ENCODE peak calls at places on chromosomes 6 and 20, in five cellular contexts. One of them, this sample, is unnamed.

GRCh38 chr6:79895382-79896100 is 51.8 kb downstream of the ELOVL4 start:
- DNase-seq in GM12878: no peak
- DNase-seq in HCT116: no peak
- DNase-seq in HepG2: no peak
- DNase-seq in K562: no peak
- DNase-seq in this sample: no peak

GRCh38 chr6:34237316-34237721 is 646 bp downstream of the HMGA1 start:
- DNase-seq in HCT116: no peak
- DNase-seq in K562: peak; percentile 83
- DNase-seq in GM12878: no peak
- DNase-seq in HepG2: no peak
- DNase-seq in this sample: no peak

GRCh38 chr6:69584536-69584912 is 212.3 kb downstream of the LMBRD1 start:
- DNase-seq in K562: no peak
- DNase-seq in HepG2: no peak
- DNase-seq in HCT116: no peak
- DNase-seq in GM12878: no peak
- DNase-seq in this sample: no peak

GRCh38 chr6:166465671-166466087 is 82.9 kb upstream of the MPC1 start:
- DNase-seq in K562: peak; percentile 74
- DNase-seq in HepG2: no peak
- DNase-seq in HCT116: no peak
- DNase-seq in GM12878: no peak
- DNase-seq in this sample: no peak

GRCh38 chr6:168704678-168705077 is 263.7 kb downstream of the SMOC2 start:
- DNase-seq in GM12878: no peak
- DNase-seq in K562: no peak
- DNase-seq in HepG2: no peak
- DNase-seq in HCT116: no peak
- DNase-seq in this sample: no peak

GRCh38 chr6:30130887-30131862 is 4.8 kb upstream of the TRIM40 start:
- DNase-seq in HCT116: peak; percentile 76
- DNase-seq in GM12878: peak; percentile 32
- DNase-seq in HepG2: peak; percentile 89
- DNase-seq in K562: peak; percentile 81
- DNase-seq in this sample: peak; percentile 92

GRCh38 chr20:59159091-59159821 is 4.4 kb upstream of the ZNF831 start:
- DNase-seq in HepG2: no peak
- DNase-seq in K562: no peak
- DNase-seq in GM12878: no peak
- DNase-seq in HCT116: no peak
- DNase-seq in this sample: peak; percentile 67

GRCh38 chr20:18279231-18279630 is 9.1 kb upstream of the ZNF133 start:
- DNase-seq in HCT116: no peak
- DNase-seq in HepG2: no peak
- DNase-seq in GM12878: no peak
- DNase-seq in K562: no peak
- DNase-seq in this sample: no peak

GRCh38 chr20:17421493-17421892 is 109.7 kb downstream of the BFSP1 start:
- DNase-seq in K562: no peak
- DNase-seq in GM12878: no peak
- DNase-seq in HepG2: no peak
- DNase-seq in HCT116: no peak
- DNase-seq in this sample: no peak

GRCh38 chr6:157314705-157315321 is 8.5 kb downstream of the TMEM242 start:
- DNase-seq in HCT116: peak; percentile 58
- DNase-seq in HepG2: peak; percentile 76
- DNase-seq in K562: peak; percentile 35
- DNase-seq in GM12878: peak; percentile 42
- DNase-seq in this sample: peak; percentile 83

GRCh38 chr6:130602151-130602770 is 224.9 kb upstream of the SMLR1 start:
- DNase-seq in HepG2: no peak
- DNase-seq in GM12878: no peak
- DNase-seq in HCT116: peak; percentile 94
- DNase-seq in K562: no peak
- DNase-seq in this sample: no peak

GRCh38 chr6:116945809-116946208 is 68.8 kb downstream of the RFX6 start:
- DNase-seq in GM12878: no peak
- DNase-seq in HCT116: no peak
- DNase-seq in HepG2: no peak
- DNase-seq in K562: no peak
- DNase-seq in this sample: no peak

GRCh38 chr6:1584996-1585668 is 24.6 kb upstream of the FOXC1 start:
- DNase-seq in GM12878: no peak
- DNase-seq in HCT116: no peak
- DNase-seq in HepG2: no peak
- DNase-seq in K562: no peak
- DNase-seq in this sample: no peak

GRCh38 chr6:33875696-33876095 is 71.9 kb upstream of the MLN start:
- DNase-seq in K562: no peak
- DNase-seq in GM12878: no peak
- DNase-seq in HepG2: no peak
- DNase-seq in HCT116: no peak
- DNase-seq in this sample: no peak

GRCh38 chr6:141174932-141175331 is 957.8 kb upstream of the GJE1 start:
- DNase-seq in K562: no peak
- DNase-seq in GM12878: no peak
- DNase-seq in HCT116: no peak
- DNase-seq in HepG2: no peak
- DNase-seq in this sample: no peak

GRCh38 chr20:58552366-58552934 is 37.3 kb upstream of the APCDD1L start:
- DNase-seq in GM12878: no peak
- DNase-seq in K562: no peak
- DNase-seq in HepG2: no peak
- DNase-seq in HCT116: no peak
- DNase-seq in this sample: no peak

GRCh38 chr6:144331610-144332009 is 46.5 kb downstream of the UTRN start:
- DNase-seq in K562: no peak
- DNase-seq in HepG2: no peak
- DNase-seq in GM12878: no peak
- DNase-seq in HCT116: no peak
- DNase-seq in this sample: peak; percentile 79

GRCh38 chr20:59816146-59816743 is 117.2 kb downstream of the SYCP2 start:
- DNase-seq in K562: no peak
- DNase-seq in GM12878: no peak
- DNase-seq in HCT116: no peak
- DNase-seq in HepG2: no peak
- DNase-seq in this sample: no peak

GRCh38 chr6:119942078-119942752 is 592.7 kb upstream of the MAN1A1 start:
- DNase-seq in HCT116: no peak
- DNase-seq in GM12878: no peak
- DNase-seq in HepG2: no peak
- DNase-seq in K562: no peak
- DNase-seq in this sample: peak; percentile 5

GRCh38 chr20:49786671-49787370 is 25.8 kb upstream of the SLC9A8 start:
- DNase-seq in HepG2: no peak
- DNase-seq in K562: no peak
- DNase-seq in HCT116: no peak
- DNase-seq in GM12878: no peak
- DNase-seq in this sample: peak; percentile 68

GRCh38 chr20:10250902-10251301 is 32.3 kb downstream of the SNAP25 start:
- DNase-seq in HCT116: no peak
- DNase-seq in GM12878: no peak
- DNase-seq in HepG2: peak; percentile 42
- DNase-seq in K562: no peak
- DNase-seq in this sample: no peak

GRCh38 chr6:25365159-25365558 is 86.0 kb downstream of the CARMIL1 start:
- DNase-seq in K562: no peak
- DNase-seq in HCT116: no peak
- DNase-seq in GM12878: no peak
- DNase-seq in HepG2: no peak
- DNase-seq in this sample: no peak

GRCh38 chr6:34027445-34027936 is 118.4 kb downstream of the GRM4 start:
- DNase-seq in HCT116: peak; percentile 15
- DNase-seq in HepG2: peak; percentile 30
- DNase-seq in K562: peak; percentile 90
- DNase-seq in GM12878: no peak
- DNase-seq in this sample: peak; percentile 90

GRCh38 chr20:53057579-53057978 is 85.4 kb downstream of the TSHZ2 start:
- DNase-seq in GM12878: no peak
- DNase-seq in HepG2: no peak
- DNase-seq in K562: no peak
- DNase-seq in HCT116: no peak
- DNase-seq in this sample: no peak

GRCh38 chr20:16615199-16615598 is 42.0 kb upstream of the KIF16B start:
- DNase-seq in HepG2: no peak
- DNase-seq in K562: no peak
- DNase-seq in HCT116: no peak
- DNase-seq in GM12878: no peak
- DNase-seq in this sample: peak; percentile 5

GRCh38 chr20:58542411-58543095 is 27.4 kb upstream of the APCDD1L start:
- DNase-seq in K562: peak; percentile 26
- DNase-seq in HCT116: peak; percentile 7
- DNase-seq in GM12878: no peak
- DNase-seq in HepG2: no peak
- DNase-seq in this sample: no peak

GRCh38 chr20:58691405-58691772 is 1.2 kb upstream of the NPEPL1 start:
- DNase-seq in K562: no peak
- DNase-seq in HCT116: no peak
- DNase-seq in GM12878: no peak
- DNase-seq in HepG2: no peak
- DNase-seq in this sample: no peak

GRCh38 chr6:127366281-127367022 is 23.0 kb upstream of the ECHDC1 start:
- DNase-seq in HCT116: peak; percentile 92
- DNase-seq in HepG2: no peak
- DNase-seq in K562: peak; percentile 21
- DNase-seq in GM12878: no peak
- DNase-seq in this sample: peak; percentile 47

GRCh38 chr6:146670161-146670560 is 71.4 kb downstream of the ADGB start:
- DNase-seq in GM12878: no peak
- DNase-seq in K562: no peak
- DNase-seq in HepG2: no peak
- DNase-seq in HCT116: no peak
- DNase-seq in this sample: no peak

GRCh38 chr6:110432285-110432899 is 17.0 kb upstream of the DDO start:
- DNase-seq in GM12878: no peak
- DNase-seq in HepG2: no peak
- DNase-seq in HCT116: no peak
- DNase-seq in K562: no peak
- DNase-seq in this sample: no peak

GRCh38 chr6:122322824-122323223 is 76.6 kb upstream of the HSF2 start:
- DNase-seq in K562: no peak
- DNase-seq in HCT116: no peak
- DNase-seq in HepG2: no peak
- DNase-seq in GM12878: no peak
- DNase-seq in this sample: no peak

GRCh38 chr20:45968081-45968671 is 3.8 kb downstream of the ZNF335 start:
- DNase-seq in K562: peak; percentile 6
- DNase-seq in HepG2: no peak
- DNase-seq in HCT116: no peak
- DNase-seq in GM12878: no peak
- DNase-seq in this sample: no peak

GRCh38 chr6:4224082-4224978 is 89.0 kb upstream of the ECI2 start:
- DNase-seq in K562: no peak
- DNase-seq in GM12878: no peak
- DNase-seq in HepG2: no peak
- DNase-seq in HCT116: no peak
- DNase-seq in this sample: no peak
- TF ChIP-seq REST in K562: no peak
- TF ChIP-seq REST in GM12878: no peak
- TF ChIP-seq REST in HepG2: no peak
- TF ChIP-seq REST in HCT116: no peak
- TF ChIP-seq REST in this sample: no peak

GRCh38 chr20:21395666-21396044 is 1.7 kb downstream of the NKX2-4 start:
- DNase-seq in K562: no peak
- DNase-seq in HepG2: no peak
- DNase-seq in HCT116: no peak
- DNase-seq in GM12878: no peak
- DNase-seq in this sample: peak; percentile 71
- TF ChIP-seq EZH2 in K562: no peak
- TF ChIP-seq EZH2 in HepG2: no peak
- TF ChIP-seq EZH2 in HCT116: no peak
- TF ChIP-seq EZH2 in GM12878: no peak
- TF ChIP-seq EZH2 in this sample: peak; percentile 94

GRCh38 chr6:4971851-4972250 is 32.0 kb downstream of the RPP40 start:
- DNase-seq in HCT116: no peak
- DNase-seq in K562: no peak
- DNase-seq in GM12878: no peak
- DNase-seq in HepG2: no peak
- DNase-seq in this sample: no peak

GRCh38 chr6:4973415-4973814 is 30.4 kb downstream of the RPP40 start:
- DNase-seq in K562: no peak
- DNase-seq in HCT116: no peak
- DNase-seq in HepG2: no peak
- DNase-seq in GM12878: no peak
- DNase-seq in this sample: no peak

GRCh38 chr6:4974962-4975361 is 28.9 kb downstream of the RPP40 start:
- DNase-seq in K562: no peak
- DNase-seq in HepG2: no peak
- DNase-seq in HCT116: no peak
- DNase-seq in GM12878: no peak
- DNase-seq in this sample: no peak

GRCh38 chr6:4972438-4972837 is 31.4 kb downstream of the RPP40 start:
- DNase-seq in K562: no peak
- DNase-seq in GM12878: no peak
- DNase-seq in HCT116: no peak
- DNase-seq in HepG2: no peak
- DNase-seq in this sample: no peak

GRCh38 chr6:4973972-4974885 is 29.6 kb downstream of the RPP40 start:
- DNase-seq in GM12878: no peak
- DNase-seq in K562: no peak
- DNase-seq in HCT116: no peak
- DNase-seq in HepG2: no peak
- DNase-seq in this sample: peak; percentile 85
- H3K4me2 ChIP-seq in GM12878: no peak overlapping the region
- H3K4me2 ChIP-seq in K562: no peak overlapping the region
- H3K4me2 ChIP-seq in HCT116: no peak overlapping the region
- H3K4me2 ChIP-seq in HepG2: no peak overlapping the region
- H3K4me2 ChIP-seq in this sample: peak overlapping the region; percentile 38

GRCh38 chr20:22055981-22056380 is 350.5 kb downstream of the PAX1 start:
- DNase-seq in HCT116: no peak
- DNase-seq in HepG2: no peak
- DNase-seq in K562: no peak
- DNase-seq in GM12878: no peak
- DNase-seq in this sample: no peak

GRCh38 chr20:22058746-22059145 is 353.3 kb downstream of the PAX1 start:
- DNase-seq in GM12878: no peak
- DNase-seq in HepG2: no peak
- DNase-seq in HCT116: no peak
- DNase-seq in K562: no peak
- DNase-seq in this sample: no peak

GRCh38 chr20:22063753-22064152 is 358.3 kb downstream of the PAX1 start:
- DNase-seq in HCT116: no peak
- DNase-seq in GM12878: no peak
- DNase-seq in K562: no peak
- DNase-seq in HepG2: no peak
- DNase-seq in this sample: no peak

DNA sequence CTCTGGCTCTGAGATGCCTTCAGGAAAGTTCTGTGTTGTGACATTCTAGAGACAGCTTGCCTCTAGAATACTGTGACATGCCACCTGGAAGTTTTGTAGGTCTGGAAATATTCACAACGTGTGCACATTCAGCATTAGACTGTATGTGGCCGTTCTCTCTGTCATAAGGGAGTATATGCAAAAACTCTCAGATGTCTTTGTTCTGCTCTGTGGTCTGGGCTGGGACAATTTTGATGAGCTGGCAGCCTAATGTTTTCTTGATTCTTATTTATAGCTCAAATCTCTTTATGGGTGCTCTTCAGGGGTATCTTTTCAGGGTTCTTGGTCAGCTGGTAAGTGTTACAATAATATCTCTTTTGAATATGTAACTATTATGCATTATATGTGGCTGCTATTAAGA is 355.1 kb downstream of the PAX1 start:
- DNase-seq in K562: no peak
- DNase-seq in GM12878: no peak
- DNase-seq in HCT116: no peak
- DNase-seq in HepG2: no peak
- DNase-seq in this sample: no peak
- TF ChIP-seq REST in K562: no peak
- TF ChIP-seq REST in GM12878: no peak
- TF ChIP-seq REST in HCT116: no peak
- TF ChIP-seq REST in HepG2: no peak
- TF ChIP-seq REST in this sample: no peak